ENCODE peak calls at places on chromosomes 13 and 19, in five cellular contexts. N is left lung, V is upper lobe of right lung, Y is omental fat pad, W is fibroblast of pulmonary artery. S is an unnamed sample.

GRCh38 chr13:20258208-20258962 is 26.3 kb upstream of the GJB6 start:
- DNase-seq in N (no peak), V (no peak), Y (no peak), W (no peak), S (no peak)

GRCh38 chr13:63190742-63191141 is 1775.1 kb upstream of the PCDH20 start:
- DNase-seq in N (no peak), V (no peak), Y (no peak), W (peak), S (no peak)

GRCh38 chr13:49042476-49042875 is 66.8 kb downstream of the FNDC3A start:
- DNase-seq in N (no peak), V (no peak), Y (no peak), W (peak), S (no peak)

GRCh38 chr13:102903659-102904407 is 58.0 kb downstream of the ERCC5 start:
- DNase-seq in N (no peak), V (no peak), Y (no peak), W (peak), S (no peak)

GRCh38 chr19:16259385-16260159 is 61.9 kb downstream of the AP1M1 start:
- DNase-seq in N (no peak), V (no peak), Y (no peak), W (no peak), S (no peak)

GRCh38 chr13:30033681-30034447 is 183.4 kb upstream of the UBL3 start:
- DNase-seq in N (no peak), V (no peak), Y (no peak), W (peak), S (no peak)

GRCh38 chr19:50562329-50562728 is 5.9 kb downstream of the LRRC4B start:
- DNase-seq in N (no peak), V (no peak), Y (no peak), W (no peak), S (no peak)

GRCh38 chr19:58581227-58582141 is 8.3 kb upstream of the MZF1 start:
- DNase-seq in N (peak), V (peak), Y (peak), W (peak), S (peak)

GRCh38 chr19:17834350-17835181 is 13.2 kb downstream of the JAK3 start:
- DNase-seq in N (no peak), V (no peak), Y (no peak), W (no peak), S (no peak)

GRCh38 chr13:24680258-24680920 is at the start of gene ATP12A:
- DNase-seq in N (no peak), V (no peak), Y (no peak), W (no peak), S (no peak)

GRCh38 chr13:92573467-92574057 is 653.0 kb upstream of the GPC6 start:
- DNase-seq in N (no peak), V (no peak), Y (no peak), W (peak), S (no peak)

GRCh38 chr13:41608111-41608510 is 150.8 kb downstream of the RGCC start:
- DNase-seq in N (no peak), V (no peak), Y (no peak), W (no peak), S (no peak)

GRCh38 chr13:40662866-40663265 is 3.6 kb downstream of the FOXO1 start:
- DNase-seq in N (no peak), V (no peak), Y (no peak), W (no peak), S (no peak)

GRCh38 chr13:99542788-99543406 is 41.6 kb downstream of the TM9SF2 start:
- DNase-seq in N (no peak), V (no peak), Y (no peak), W (no peak), S (peak)

GRCh38 chr13:22086593-22086992 is 415.7 kb downstream of the FGF9 start:
- DNase-seq in N (no peak), V (no peak), Y (no peak), W (no peak), S (no peak)

GRCh38 chr19:10111405-10111811 is at the start of gene P2RY11:
- DNase-seq in N (no peak), V (peak), Y (no peak), W (no peak), S (no peak)

GRCh38 chr13:112143753-112144615 is 77.0 kb downstream of the SOX1 start:
- DNase-seq in N (no peak), V (peak), Y (no peak), W (no peak), S (no peak)

GRCh38 chr13:51800456-51800855 is 3.5 kb downstream of the DHRS12 start:
- DNase-seq in N (no peak), V (no peak), Y (no peak), W (no peak), S (no peak)

GRCh38 chr13:102260256-102260655 is 141.6 kb downstream of the FGF14 start:
- DNase-seq in N (no peak), V (no peak), Y (no peak), W (no peak), S (no peak)

GRCh38 chr13:23934481-23934880 is 37.2 kb upstream of the C1QTNF9B start:
- DNase-seq in N (no peak), V (no peak), Y (no peak), W (peak), S (no peak)

GRCh38 chr13:32881074-32881791 is 135.0 kb upstream of the KL start:
- DNase-seq in N (peak), V (no peak), Y (no peak), W (peak), S (no peak)

GRCh38 chr13:98188544-98189166 is 11.6 kb upstream of the RNF113B start:
- DNase-seq in N (no peak), V (no peak), Y (no peak), W (no peak), S (no peak)

GRCh38 chr19:8609210-8610040 is 1.1 kb downstream of the ADAMTS10 start:
- DNase-seq in N (peak), V (peak), Y (peak), W (peak), S (no peak)
- TF ChIP-seq CTCF in N (no peak), V (peak), Y (no peak), W (peak), S (no peak)

GRCh38 chr19:49113762-49114629 is at the start of gene LIN7B:
- DNase-seq in N (peak), V (peak), Y (no peak), W (peak), S (no peak)
- TF ChIP-seq CTCF in N (peak), V (peak), Y (no peak), W (peak), S (peak)

GRCh38 chr19:42942187-42942789 is 5.3 kb upstream of the PSG7 start:
- DNase-seq in N (no peak), V (no peak), Y (no peak), W (peak), S (no peak)
- TF ChIP-seq CTCF in N (no peak), V (peak), Y (no peak), W (peak), S (peak)

GRCh38 chr13:108176685-108177274 is 38.6 kb downstream of the LIG4 start:
- DNase-seq in N (no peak), V (no peak), Y (no peak), W (peak), S (no peak)
- TF ChIP-seq CTCF in N (peak), V (peak), Y (no peak), W (peak), S (peak)

GRCh38 chr19:44593294-44593693 is 20.1 kb upstream of the IGSF23 start:
- DNase-seq in N (no peak), V (no peak), Y (no peak), W (no peak), S (no peak)

GRCh38 chr19:44588753-44589112 is 24.6 kb upstream of the IGSF23 start:
- DNase-seq in N (no peak), V (no peak), Y (no peak), W (no peak), S (no peak)

GRCh38 chr19:44590245-44591059 is 22.9 kb upstream of the IGSF23 start:
- DNase-seq in N (no peak), V (no peak), Y (no peak), W (no peak), S (no peak)

GRCh38 chr19:44596428-44597130 is 16.8 kb upstream of the IGSF23 start:
- DNase-seq in N (no peak), V (no peak), Y (no peak), W (no peak), S (no peak)

DNA sequence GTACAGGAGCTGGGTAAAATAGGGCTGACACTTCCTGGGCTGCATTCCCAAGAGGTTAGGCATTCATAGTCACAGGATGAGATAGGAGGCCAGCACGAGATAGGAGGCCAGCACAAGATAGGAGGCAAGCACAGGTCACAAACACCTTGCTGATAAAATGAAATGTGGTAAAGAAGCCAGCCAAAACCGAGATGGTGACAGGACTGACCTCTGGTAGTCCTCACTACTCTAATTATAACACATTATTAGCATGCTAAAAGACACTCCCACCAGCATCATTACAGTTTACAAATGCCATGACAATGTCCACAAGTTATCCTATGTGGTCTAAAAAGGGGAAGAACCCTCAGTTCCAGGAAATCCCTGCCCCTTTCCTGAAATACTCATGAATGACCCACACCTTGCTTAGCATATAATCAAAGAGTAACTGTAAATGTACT is 20.9 kb upstream of the IGSF23 start:
- DNase-seq in N (no peak), V (no peak), Y (no peak), W (no peak), S (no peak)
- TF ChIP-seq CTCF in N (no peak), V (no peak), Y (no peak), W (no peak), S (no peak)

DNA sequence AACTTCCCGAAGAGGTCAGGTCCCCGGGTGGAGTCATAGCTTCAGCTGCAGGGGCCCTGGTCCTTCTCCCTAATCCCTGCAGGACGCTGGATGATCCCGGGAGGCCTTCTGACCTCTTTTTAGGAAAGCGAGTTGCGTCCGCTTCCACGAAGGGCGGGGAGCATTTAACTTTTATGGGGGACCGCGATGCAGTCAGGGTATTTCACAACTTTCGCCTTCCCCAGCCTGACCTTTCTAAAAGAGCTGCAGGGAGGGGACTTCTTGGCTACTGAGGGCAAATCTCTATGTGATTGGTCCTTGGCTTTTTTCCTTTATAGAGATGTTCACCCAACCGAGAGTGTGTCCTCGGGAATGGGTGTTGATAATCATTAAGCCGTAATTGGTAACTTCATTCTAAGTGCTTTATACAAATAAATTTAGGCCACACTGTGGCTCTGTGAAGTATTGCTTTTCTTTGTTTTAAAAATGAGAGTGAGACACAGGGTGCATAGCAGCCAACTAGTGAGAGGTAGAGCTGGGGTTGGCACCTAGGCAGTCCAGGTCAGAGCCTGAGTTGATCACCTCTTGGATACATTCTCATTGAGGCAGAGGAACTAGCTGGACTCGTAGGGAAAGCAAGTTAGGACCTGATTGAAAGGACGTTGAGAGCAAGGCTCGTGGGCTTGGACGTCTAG is 841 bp downstream of the ZNF230 start:
- DNase-seq in N (peak), V (peak), Y (no peak), W (peak), S (no peak)
- TF ChIP-seq CTCF in N (no peak), V (no peak), Y (no peak), W (no peak), S (peak)

GRCh38 chr13:106381083-106381482 is 154.4 kb downstream of the EFNB2 start:
- DNase-seq in N (no peak), V (no peak), Y (no peak), W (peak), S (no peak)

GRCh38 chr13:106385669-106386068 is 149.8 kb downstream of the EFNB2 start:
- DNase-seq in N (no peak), V (no peak), Y (no peak), W (no peak), S (no peak)

GRCh38 chr13:106383791-106384190 is 151.7 kb downstream of the EFNB2 start:
- DNase-seq in N (no peak), V (no peak), Y (no peak), W (no peak), S (no peak)

GRCh38 chr13:106384516-106384915 is 150.9 kb downstream of the EFNB2 start:
- DNase-seq in N (no peak), V (no peak), Y (no peak), W (no peak), S (no peak)

GRCh38 chr13:106382569-106382968 is 152.9 kb downstream of the EFNB2 start:
- DNase-seq in N (no peak), V (no peak), Y (no peak), W (no peak), S (no peak)
- TF ChIP-seq CTCF in N (no peak), V (no peak), Y (no peak), W (no peak), S (no peak)